ENCODE peak calls at places on chromosomes 11 and 22, in six cellular contexts. One of them, this sample, is unnamed.

GRCh38 chr11:971731-972365 is 46.2 kb downstream of the AP2A2 start:
- DNase-seq in astrocyte of the cerebellum: no peak
- DNase-seq in astrocyte of the spinal cord: no peak
- DNase-seq in lower leg skin: no peak
- DNase-seq in cardiac fibroblast: no peak
- DNase-seq in neural progenitor cell: no peak
- DNase-seq in this sample: no peak

GRCh38 chr22:48072777-48073176 is 1310.3 kb downstream of the TBC1D22A start:
- DNase-seq in astrocyte of the cerebellum: no peak
- DNase-seq in astrocyte of the spinal cord: no peak
- DNase-seq in lower leg skin: no peak
- DNase-seq in cardiac fibroblast: no peak
- DNase-seq in neural progenitor cell: peak
- DNase-seq in this sample: no peak

GRCh38 chr11:10322401-10322800 is 17.5 kb downstream of the ADM start:
- DNase-seq in astrocyte of the cerebellum: no peak
- DNase-seq in astrocyte of the spinal cord: peak
- DNase-seq in lower leg skin: peak
- DNase-seq in cardiac fibroblast: no peak
- DNase-seq in neural progenitor cell: no peak
- DNase-seq in this sample: no peak

GRCh38 chr11:130299978-130300377 is 14.7 kb downstream of the ZBTB44 start:
- DNase-seq in astrocyte of the cerebellum: no peak
- DNase-seq in astrocyte of the spinal cord: no peak
- DNase-seq in lower leg skin: no peak
- DNase-seq in cardiac fibroblast: no peak
- DNase-seq in neural progenitor cell: no peak
- DNase-seq in this sample: no peak

GRCh38 chr11:126874831-126875230 is 125.7 kb downstream of the KIRREL3 start:
- DNase-seq in astrocyte of the cerebellum: no peak
- DNase-seq in astrocyte of the spinal cord: no peak
- DNase-seq in lower leg skin: peak
- DNase-seq in cardiac fibroblast: no peak
- DNase-seq in neural progenitor cell: peak
- DNase-seq in this sample: no peak

GRCh38 chr11:37088573-37088910 is 490.5 kb upstream of the RAG2 start:
- DNase-seq in astrocyte of the cerebellum: no peak
- DNase-seq in astrocyte of the spinal cord: no peak
- DNase-seq in lower leg skin: no peak
- DNase-seq in cardiac fibroblast: no peak
- DNase-seq in neural progenitor cell: no peak
- DNase-seq in this sample: no peak

GRCh38 chr11:43989162-43989961 is 46.9 kb downstream of the C11orf96 start:
- DNase-seq in astrocyte of the cerebellum: no peak
- DNase-seq in astrocyte of the spinal cord: no peak
- DNase-seq in lower leg skin: peak
- DNase-seq in cardiac fibroblast: peak
- DNase-seq in neural progenitor cell: no peak
- DNase-seq in this sample: peak

GRCh38 chr11:44266056-44266780 is 43.7 kb downstream of the ALX4 start:
- DNase-seq in astrocyte of the cerebellum: no peak
- DNase-seq in astrocyte of the spinal cord: no peak
- DNase-seq in lower leg skin: peak
- DNase-seq in cardiac fibroblast: no peak
- DNase-seq in neural progenitor cell: no peak
- DNase-seq in this sample: peak

GRCh38 chr22:37983860-37984791 is at the start of gene SOX10:
- DNase-seq in astrocyte of the cerebellum: no peak
- DNase-seq in astrocyte of the spinal cord: no peak
- DNase-seq in lower leg skin: no peak
- DNase-seq in cardiac fibroblast: no peak
- DNase-seq in neural progenitor cell: peak
- DNase-seq in this sample: no peak

GRCh38 chr11:60938500-60938899 is 13.5 kb downstream of the SLC15A3 start:
- DNase-seq in astrocyte of the cerebellum: no peak
- DNase-seq in astrocyte of the spinal cord: no peak
- DNase-seq in lower leg skin: peak
- DNase-seq in cardiac fibroblast: no peak
- DNase-seq in neural progenitor cell: no peak
- DNase-seq in this sample: no peak

GRCh38 chr11:76233196-76233921 is 27.1 kb upstream of the WNT11 start:
- DNase-seq in astrocyte of the cerebellum: no peak
- DNase-seq in astrocyte of the spinal cord: no peak
- DNase-seq in lower leg skin: no peak
- DNase-seq in cardiac fibroblast: no peak
- DNase-seq in neural progenitor cell: no peak
- DNase-seq in this sample: no peak

GRCh38 chr22:50691521-50691920 is 18.9 kb downstream of the SHANK3 start:
- DNase-seq in astrocyte of the cerebellum: no peak
- DNase-seq in astrocyte of the spinal cord: peak
- DNase-seq in lower leg skin: no peak
- DNase-seq in cardiac fibroblast: peak
- DNase-seq in neural progenitor cell: peak
- DNase-seq in this sample: no peak

GRCh38 chr22:46933526-46933925 is 171.1 kb downstream of the TBC1D22A start:
- DNase-seq in astrocyte of the cerebellum: no peak
- DNase-seq in astrocyte of the spinal cord: no peak
- DNase-seq in lower leg skin: no peak
- DNase-seq in cardiac fibroblast: no peak
- DNase-seq in neural progenitor cell: no peak
- DNase-seq in this sample: no peak

GRCh38 chr11:125322317-125322716 is 157.8 kb downstream of the PKNOX2 start:
- DNase-seq in astrocyte of the cerebellum: no peak
- DNase-seq in astrocyte of the spinal cord: no peak
- DNase-seq in lower leg skin: peak
- DNase-seq in cardiac fibroblast: no peak
- DNase-seq in neural progenitor cell: no peak
- DNase-seq in this sample: peak

GRCh38 chr11:76823481-76824028 is 37.2 kb upstream of the ACER3 start:
- DNase-seq in astrocyte of the cerebellum: peak
- DNase-seq in astrocyte of the spinal cord: peak
- DNase-seq in lower leg skin: no peak
- DNase-seq in cardiac fibroblast: peak
- DNase-seq in neural progenitor cell: no peak
- DNase-seq in this sample: no peak

GRCh38 chr11:62923634-62924411 is 2.7 kb upstream of the CHRM1 start:
- DNase-seq in astrocyte of the cerebellum: no peak
- DNase-seq in astrocyte of the spinal cord: no peak
- DNase-seq in lower leg skin: no peak
- DNase-seq in cardiac fibroblast: no peak
- DNase-seq in neural progenitor cell: peak
- DNase-seq in this sample: no peak

GRCh38 chr11:125062196-125062930 is 742 bp upstream of the SLC37A2 start:
- DNase-seq in astrocyte of the cerebellum: no peak
- DNase-seq in astrocyte of the spinal cord: no peak
- DNase-seq in lower leg skin: no peak
- DNase-seq in cardiac fibroblast: no peak
- DNase-seq in neural progenitor cell: no peak
- DNase-seq in this sample: no peak

GRCh38 chr11:104531075-104531474 is 367.1 kb upstream of the PDGFD start:
- DNase-seq in astrocyte of the cerebellum: no peak
- DNase-seq in astrocyte of the spinal cord: no peak
- DNase-seq in lower leg skin: no peak
- DNase-seq in cardiac fibroblast: no peak
- DNase-seq in neural progenitor cell: peak
- DNase-seq in this sample: no peak

GRCh38 chr11:11640152-11640551 is 18.3 kb upstream of the GALNT18 start:
- DNase-seq in astrocyte of the cerebellum: no peak
- DNase-seq in astrocyte of the spinal cord: peak
- DNase-seq in lower leg skin: no peak
- DNase-seq in cardiac fibroblast: no peak
- DNase-seq in neural progenitor cell: no peak
- DNase-seq in this sample: no peak

GRCh38 chr11:30919389-30920172 is 333.4 kb upstream of the MPPED2 start:
- DNase-seq in astrocyte of the cerebellum: no peak
- DNase-seq in astrocyte of the spinal cord: no peak
- DNase-seq in lower leg skin: no peak
- DNase-seq in cardiac fibroblast: no peak
- DNase-seq in neural progenitor cell: no peak
- DNase-seq in this sample: no peak

GRCh38 chr11:120112174-120112796 is 25.6 kb downstream of the TRIM29 start:
- DNase-seq in astrocyte of the cerebellum: no peak
- DNase-seq in astrocyte of the spinal cord: no peak
- DNase-seq in lower leg skin: no peak
- DNase-seq in cardiac fibroblast: no peak
- DNase-seq in neural progenitor cell: no peak
- DNase-seq in this sample: no peak

GRCh38 chr11:66278396-66279091 is 569 bp downstream of the CNIH2 start:
- DNase-seq in astrocyte of the cerebellum: no peak
- DNase-seq in astrocyte of the spinal cord: peak
- DNase-seq in lower leg skin: no peak
- DNase-seq in cardiac fibroblast: peak
- DNase-seq in neural progenitor cell: peak
- DNase-seq in this sample: no peak

GRCh38 chr22:50329236-50329635 is 2.4 kb upstream of the DENND6B start:
- DNase-seq in astrocyte of the cerebellum: no peak
- DNase-seq in astrocyte of the spinal cord: peak
- DNase-seq in lower leg skin: no peak
- DNase-seq in cardiac fibroblast: no peak
- DNase-seq in neural progenitor cell: no peak
- DNase-seq in this sample: no peak

GRCh38 chr22:44859641-44860040 is 107.3 kb downstream of the ARHGAP8 start:
- DNase-seq in astrocyte of the cerebellum: no peak
- DNase-seq in astrocyte of the spinal cord: no peak
- DNase-seq in lower leg skin: no peak
- DNase-seq in cardiac fibroblast: no peak
- DNase-seq in neural progenitor cell: no peak
- DNase-seq in this sample: no peak

GRCh38 chr11:67606150-67606476 is 623 bp upstream of the NDUFV1 start:
- DNase-seq in astrocyte of the cerebellum: no peak
- DNase-seq in astrocyte of the spinal cord: no peak
- DNase-seq in lower leg skin: no peak
- DNase-seq in cardiac fibroblast: peak
- DNase-seq in neural progenitor cell: peak
- DNase-seq in this sample: peak

GRCh38 chr22:24207264-24208011 is 26.2 kb downstream of the SUSD2 start:
- DNase-seq in astrocyte of the cerebellum: no peak
- DNase-seq in astrocyte of the spinal cord: peak
- DNase-seq in lower leg skin: peak
- DNase-seq in cardiac fibroblast: peak
- DNase-seq in neural progenitor cell: no peak
- DNase-seq in this sample: no peak
- H3K4me3 ChIP-seq in astrocyte of the cerebellum: no peak
- H3K4me3 ChIP-seq in astrocyte of the spinal cord: no peak
- H3K4me3 ChIP-seq in lower leg skin: no peak
- H3K4me3 ChIP-seq in cardiac fibroblast: no peak
- H3K4me3 ChIP-seq in neural progenitor cell: no peak
- H3K4me3 ChIP-seq in this sample: no peak

DNA sequence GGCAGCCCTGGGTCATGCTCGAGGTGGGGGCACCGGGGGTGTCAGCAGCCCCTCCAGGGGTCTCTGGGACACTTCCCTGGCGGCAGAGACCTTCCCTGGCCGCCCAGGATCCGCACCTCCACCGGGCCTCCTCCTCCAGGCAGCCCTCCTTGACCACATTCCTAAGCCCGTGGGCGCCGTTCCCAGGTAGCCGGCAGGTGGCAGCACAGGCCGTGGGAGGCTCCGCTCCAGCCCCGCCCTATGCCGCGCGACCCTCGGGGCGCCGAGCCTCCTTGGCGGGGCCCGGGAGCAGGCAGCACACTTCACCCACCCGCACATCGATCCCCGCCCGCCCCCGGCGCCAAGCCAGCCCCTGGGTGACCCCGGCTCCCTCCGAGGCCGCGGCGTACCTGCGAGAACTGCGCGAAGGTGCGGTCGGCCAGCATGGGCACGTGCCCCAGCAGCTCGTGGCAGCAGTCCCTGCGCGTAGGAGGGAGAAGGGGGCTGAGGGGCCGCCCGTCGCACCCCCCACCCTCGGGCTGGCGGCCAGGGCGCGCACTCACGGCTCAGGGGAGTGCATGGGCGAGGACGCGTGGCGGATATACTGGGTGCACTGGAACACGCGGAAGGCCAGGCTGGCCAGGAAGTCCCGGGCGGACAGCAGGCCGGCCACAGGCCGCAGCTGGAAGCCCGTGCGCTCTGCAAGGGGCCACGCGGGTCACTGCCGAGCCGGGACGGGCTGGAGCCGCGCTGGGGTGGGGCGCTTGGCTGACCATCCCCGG is 5.3 kb upstream of the INS start:
- DNase-seq in astrocyte of the cerebellum: no peak
- DNase-seq in astrocyte of the spinal cord: no peak
- DNase-seq in lower leg skin: no peak
- DNase-seq in cardiac fibroblast: no peak
- DNase-seq in neural progenitor cell: peak
- DNase-seq in this sample: no peak
- TF ChIP-seq CTCF in astrocyte of the cerebellum: peak
- TF ChIP-seq CTCF in astrocyte of the spinal cord: peak
- TF ChIP-seq CTCF in lower leg skin: no peak
- TF ChIP-seq CTCF in cardiac fibroblast: peak
- TF ChIP-seq CTCF in neural progenitor cell: peak
- TF ChIP-seq CTCF in this sample: peak

GRCh38 chr11:133249065-133249464 is 283.2 kb downstream of the OPCML start:
- DNase-seq in astrocyte of the cerebellum: no peak
- DNase-seq in astrocyte of the spinal cord: no peak
- DNase-seq in lower leg skin: no peak
- DNase-seq in cardiac fibroblast: no peak
- DNase-seq in neural progenitor cell: peak
- DNase-seq in this sample: no peak

GRCh38 chr11:133239530-133239929 is 292.8 kb downstream of the OPCML start:
- DNase-seq in astrocyte of the cerebellum: no peak
- DNase-seq in astrocyte of the spinal cord: no peak
- DNase-seq in lower leg skin: no peak
- DNase-seq in cardiac fibroblast: no peak
- DNase-seq in neural progenitor cell: peak
- DNase-seq in this sample: no peak

GRCh38 chr11:133240908-133241307 is 291.4 kb downstream of the OPCML start:
- DNase-seq in astrocyte of the cerebellum: no peak
- DNase-seq in astrocyte of the spinal cord: no peak
- DNase-seq in lower leg skin: no peak
- DNase-seq in cardiac fibroblast: no peak
- DNase-seq in neural progenitor cell: no peak
- DNase-seq in this sample: no peak

GRCh38 chr11:133238455-133238854 is 293.8 kb downstream of the OPCML start:
- DNase-seq in astrocyte of the cerebellum: no peak
- DNase-seq in astrocyte of the spinal cord: no peak
- DNase-seq in lower leg skin: no peak
- DNase-seq in cardiac fibroblast: no peak
- DNase-seq in neural progenitor cell: no peak
- DNase-seq in this sample: no peak

DNA sequence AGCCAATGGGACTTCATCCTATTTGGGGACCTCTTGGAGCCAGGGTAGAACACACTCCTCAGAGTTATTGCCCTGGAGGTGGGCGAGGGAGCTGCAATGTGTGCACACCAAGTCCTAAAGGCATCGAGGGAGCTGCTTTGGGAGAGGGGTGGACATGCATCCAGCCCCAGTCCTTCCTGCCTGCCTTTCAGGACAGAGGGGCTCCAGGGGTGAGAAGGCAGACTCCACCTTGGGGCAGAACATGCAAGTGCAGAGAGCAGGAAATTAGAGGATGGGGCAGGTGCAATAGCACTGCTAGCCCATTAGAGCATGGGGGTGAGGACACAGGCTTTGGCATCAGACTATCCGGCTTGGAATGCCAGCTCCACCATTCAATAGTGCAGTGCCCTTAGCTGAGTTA is 288.5 kb downstream of the OPCML start:
- DNase-seq in astrocyte of the cerebellum: no peak
- DNase-seq in astrocyte of the spinal cord: no peak
- DNase-seq in lower leg skin: no peak
- DNase-seq in cardiac fibroblast: no peak
- DNase-seq in neural progenitor cell: peak
- DNase-seq in this sample: no peak
- H3K4me3 ChIP-seq in astrocyte of the cerebellum: no peak
- H3K4me3 ChIP-seq in astrocyte of the spinal cord: no peak
- H3K4me3 ChIP-seq in lower leg skin: no peak
- H3K4me3 ChIP-seq in cardiac fibroblast: no peak
- H3K4me3 ChIP-seq in neural progenitor cell: no peak
- H3K4me3 ChIP-seq in this sample: no peak

GRCh38 chr11:94602430-94603372 is 35.5 kb downstream of the PIWIL4 start:
- DNase-seq in astrocyte of the cerebellum: no peak
- DNase-seq in astrocyte of the spinal cord: peak
- DNase-seq in lower leg skin: no peak
- DNase-seq in cardiac fibroblast: peak
- DNase-seq in neural progenitor cell: no peak
- DNase-seq in this sample: no peak
- TF ChIP-seq CTCF in astrocyte of the cerebellum: no peak
- TF ChIP-seq CTCF in astrocyte of the spinal cord: peak
- TF ChIP-seq CTCF in lower leg skin: no peak
- TF ChIP-seq CTCF in cardiac fibroblast: peak
- TF ChIP-seq CTCF in neural progenitor cell: no peak
- TF ChIP-seq CTCF in this sample: no peak